ENCODE peak calls at places on chromosomes 16 and 17, in eight cellular contexts. K is fibroblast of villous mesenchyme, L is fibroblast of the aortic adventitia, J is Peyer's patch, M is heart right ventricle, Q is neural crest cell, B is bronchial epithelial cell, Y is astrocyte of the cerebellum. P is an unnamed sample.

GRCh38 chr17:77692571-77693161 is 265.8 kb upstream of the TNRC6C start:
- DNase-seq in Y (no peak), M (no peak), L (peak; percentile 25), K (peak; percentile 2), J (no peak), B (peak; percentile 42), Q (no peak), P (peak; percentile 69)

GRCh38 chr16:31008154-31008950 is 2.1 kb downstream of the STX1B start:
- DNase-seq in M (no peak), L (no peak), J (no peak), B (peak; percentile 66), Y (peak; percentile 53), K (no peak), Q (no peak), P (no peak)

GRCh38 chr16:12162586-12162985 is 186.1 kb downstream of the SNX29 start:
- DNase-seq in Q (no peak), Y (no peak), J (no peak), K (no peak), L (no peak), B (no peak), M (no peak), P (no peak)

GRCh38 chr16:72952404-72953301 is 95.3 kb downstream of the ZFHX3 start:
- DNase-seq in K (peak; percentile 91), L (peak; percentile 77), M (no peak), B (no peak), J (no peak), Q (no peak), Y (peak; percentile 73), P (no peak)

GRCh38 chr16:57723170-57723569 is 12.4 kb upstream of the KATNB1 start:
- DNase-seq in Q (peak; percentile 38), Y (no peak), J (no peak), M (no peak), B (no peak), K (peak; percentile 18), L (no peak), P (peak; percentile 13)

GRCh38 chr17:77356690-77357201 is 216.0 kb downstream of the SEC14L1 start:
- DNase-seq in B (no peak), Y (no peak), M (no peak), Q (no peak), L (no peak), K (no peak), J (peak; percentile 12), P (no peak)

GRCh38 chr17:78838574-78839005 is 2.0 kb downstream of the USP36 start:
- DNase-seq in Y (no peak), K (no peak), B (no peak), L (no peak), Q (no peak), M (no peak), J (no peak), P (no peak)

GRCh38 chr17:57751971-57752905 is 7.1 kb upstream of the CCDC182 start:
- DNase-seq in K (no peak), Y (no peak), L (no peak), Q (no peak), B (no peak), M (no peak), J (no peak), P (no peak)

GRCh38 chr16:65786916-65787315 is 579.6 kb upstream of the CDH5 start:
- DNase-seq in K (no peak), B (no peak), Q (no peak), J (no peak), L (peak; percentile 77), M (no peak), Y (no peak), P (no peak)

DNA sequence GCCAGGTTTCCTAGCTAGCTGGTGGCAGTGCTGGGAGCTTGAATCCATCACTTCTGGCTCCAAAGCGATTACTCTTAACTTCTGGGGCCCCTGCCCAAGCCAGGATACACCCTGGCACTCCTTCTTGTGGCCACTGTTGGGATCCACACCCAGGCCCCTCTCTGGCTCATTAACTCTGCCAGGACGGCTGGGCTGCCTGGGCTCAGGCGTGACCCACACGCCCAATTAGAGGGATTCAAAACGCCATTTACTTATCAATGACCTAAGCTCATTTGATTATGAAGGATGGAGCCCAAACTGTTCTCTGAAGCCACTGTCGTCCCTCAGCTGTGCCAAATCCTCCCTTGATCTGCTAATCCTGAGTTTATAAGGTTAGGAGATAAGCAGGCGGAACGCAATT is 79.7 kb upstream of the BRD7 start:
- DNase-seq in J (no peak), M (no peak), Q (no peak), Y (no peak), L (no peak), B (no peak), K (no peak), P (peak; percentile 15)
- TF ChIP-seq CTCF in J (no peak), M (no peak), Q (peak; percentile 44), Y (no peak), L (no peak), B (peak; percentile 7), K (peak; percentile 10), P (no peak)

GRCh38 chr16:77888786-77889185 is 100.4 kb downstream of the VAT1L start:
- DNase-seq in Q (no peak), K (peak; percentile 28), L (no peak), Y (no peak), B (no peak), M (no peak), J (no peak), P (no peak)
- TF ChIP-seq CTCF in Q (no peak), K (no peak), L (no peak), Y (no peak), B (no peak), M (no peak), J (no peak), P (no peak)

DNA sequence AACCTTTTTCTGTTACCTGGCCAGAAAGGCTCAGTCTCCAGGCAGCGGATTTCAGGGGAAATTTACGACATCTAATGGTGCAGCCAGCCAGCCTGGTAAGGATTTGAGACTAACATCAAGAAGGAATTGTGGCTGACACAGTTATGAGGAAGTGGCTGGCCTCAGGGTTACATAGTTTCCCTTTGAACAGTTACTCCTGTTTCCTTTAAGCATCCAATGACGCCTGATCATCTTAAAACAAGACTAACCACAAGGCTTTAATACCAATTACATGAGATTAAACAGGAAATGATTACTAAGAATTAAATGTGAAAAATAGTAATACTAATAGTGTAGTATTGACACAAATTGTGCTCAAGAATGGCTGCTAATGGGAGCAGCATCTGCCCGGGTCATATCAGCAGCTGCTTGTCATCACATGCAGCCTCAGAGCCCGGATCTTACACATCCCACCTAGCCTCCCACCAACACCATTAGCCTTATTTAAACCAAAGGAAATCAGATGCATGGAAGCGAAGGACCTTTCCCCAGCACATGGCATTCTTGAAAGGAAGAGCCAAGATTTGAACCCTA is 431.8 kb downstream of the PMP22 start:
- DNase-seq in Y (peak; percentile 11), L (peak; percentile 7), M (no peak), K (peak; percentile 74), Q (no peak), B (peak; percentile 95), J (no peak), P (no peak)
- TF ChIP-seq CTCF in Y (no peak), L (no peak), M (no peak), K (no peak), Q (no peak), B (no peak), J (no peak), P (no peak)

GRCh38 chr16:242281-242680 is 7.7 kb downstream of the FAM234A start:
- DNase-seq in K (no peak), M (no peak), Y (no peak), L (no peak), Q (no peak), J (no peak), B (no peak), P (no peak)

GRCh38 chr16:243348-243747 is 8.7 kb downstream of the FAM234A start:
- DNase-seq in Q (no peak), K (no peak), Y (no peak), M (no peak), L (no peak), B (no peak), J (no peak), P (no peak)

GRCh38 chr16:241866-242265 is 7.2 kb downstream of the FAM234A start:
- DNase-seq in M (no peak), Y (no peak), K (peak; percentile 11), J (no peak), B (no peak), Q (no peak), L (no peak), P (no peak)

GRCh38 chr16:239948-240277 is 5.3 kb downstream of the FAM234A start:
- DNase-seq in L (no peak), K (peak; percentile 59), M (no peak), J (no peak), Y (no peak), B (no peak), Q (no peak), P (no peak)

DNA sequence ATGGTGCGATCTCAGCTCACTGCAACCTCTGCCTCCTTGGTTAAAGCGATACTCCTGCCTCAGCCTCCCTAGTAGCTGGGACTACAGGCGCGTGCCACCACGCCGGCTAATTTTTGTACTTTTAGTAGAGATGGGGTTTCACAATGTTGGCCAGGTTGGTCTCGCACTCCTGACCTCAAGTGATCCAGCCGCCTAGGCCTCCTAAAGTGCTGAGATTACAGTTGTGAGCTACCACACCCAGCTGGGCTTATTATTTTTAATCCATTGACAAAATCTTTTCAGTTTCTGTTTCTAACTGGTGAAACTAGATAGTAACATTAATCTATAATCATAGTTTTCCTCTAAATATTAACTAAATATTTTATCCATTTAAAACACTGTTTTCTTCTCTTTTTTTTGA is 5.9 kb downstream of the FAM234A start:
- DNase-seq in Q (no peak), K (no peak), Y (no peak), L (no peak), B (no peak), J (no peak), M (no peak), P (no peak)
- TF ChIP-seq CTCF in Q (no peak), K (no peak), Y (no peak), L (no peak), B (no peak), J (no peak), M (no peak), P (no peak)

DNA sequence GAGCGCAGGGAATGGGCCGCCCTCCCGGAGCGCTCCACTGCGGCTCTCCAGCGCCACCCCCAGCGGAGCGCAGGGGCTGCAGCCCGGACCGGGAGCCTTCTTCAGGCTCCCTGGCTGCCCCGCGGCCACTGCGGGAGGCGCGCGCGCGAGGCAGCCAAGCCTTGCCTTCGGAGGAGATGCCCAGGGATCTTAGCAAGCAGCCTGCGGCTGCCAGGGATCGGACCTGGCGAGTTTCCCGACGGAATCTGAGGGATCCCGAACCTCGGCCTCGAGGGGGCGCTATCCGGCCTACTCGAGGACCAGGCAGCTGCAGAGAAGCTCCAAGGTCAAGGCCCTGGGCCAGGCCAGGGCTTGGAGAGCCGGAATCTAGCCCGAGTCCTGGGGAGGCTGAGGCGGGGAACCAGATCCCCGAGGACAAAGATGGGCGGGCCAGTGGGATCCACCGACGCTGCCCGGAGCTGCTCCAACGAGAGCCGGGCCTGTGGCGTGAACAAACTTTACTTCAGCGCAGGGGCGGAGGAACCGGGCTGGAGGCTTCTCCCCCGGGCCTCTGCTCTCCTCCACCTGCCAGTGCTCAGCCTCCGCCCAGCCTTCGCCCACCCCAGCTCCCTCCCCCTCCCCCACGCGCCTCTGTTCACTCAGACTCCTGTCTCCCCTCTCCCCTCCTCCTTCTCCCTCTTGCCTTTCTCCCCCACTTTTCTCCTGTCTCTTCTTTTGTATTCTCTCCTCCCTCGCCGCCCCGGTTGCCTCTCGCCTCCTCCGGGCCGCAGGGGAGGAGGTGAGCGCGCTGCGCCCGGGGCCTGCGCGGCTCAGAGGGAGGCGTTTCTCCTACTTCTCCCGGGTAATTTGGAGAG is at the start of gene IRX6:
- DNase-seq in J (no peak), Q (peak; percentile 59), M (peak; percentile 68), K (no peak), B (no peak), Y (no peak), L (no peak), P (peak; percentile 19)
- TF ChIP-seq CTCF in J (no peak), Q (peak; percentile 70), M (peak; percentile 71), K (peak; percentile 8), B (peak; percentile 50), Y (no peak), L (no peak), P (peak; percentile 55)

P was measured in MCF 10A.